ENCODE peak calls at places on chromosome 6, in five cellular contexts. One of them, this sample, is unnamed.

GRCh38 chr6:33075568-33076405 is at the start of gene HLA-DPB1:
- DNase-seq in brain microvascular endothelial cell: peak; percentile 65
- DNase-seq in stomach: no peak
- DNase-seq in fibroblast of lung: peak; percentile 32
- DNase-seq in transverse colon: no peak
- DNase-seq in this sample: peak; percentile 60

GRCh38 chr6:15608406-15608805 is 54.4 kb downstream of the DTNBP1 start:
- DNase-seq in brain microvascular endothelial cell: peak; percentile 67
- DNase-seq in stomach: no peak
- DNase-seq in fibroblast of lung: peak; percentile 74
- DNase-seq in transverse colon: no peak
- DNase-seq in this sample: peak; percentile 83

GRCh38 chr6:124738496-124738895 is 223.7 kb upstream of the RNF217 start:
- DNase-seq in brain microvascular endothelial cell: no peak
- DNase-seq in stomach: no peak
- DNase-seq in fibroblast of lung: peak; percentile 17
- DNase-seq in transverse colon: no peak
- DNase-seq in this sample: no peak

GRCh38 chr6:35240838-35241801 is 18.4 kb upstream of the ZNF76 start:
- DNase-seq in brain microvascular endothelial cell: peak; percentile 46
- DNase-seq in stomach: peak; percentile 82
- DNase-seq in fibroblast of lung: peak; percentile 19
- DNase-seq in transverse colon: peak; percentile 78
- DNase-seq in this sample: peak; percentile 63

GRCh38 chr6:1136856-1137255 is 175.0 kb upstream of the FOXQ1 start:
- DNase-seq in brain microvascular endothelial cell: no peak
- DNase-seq in stomach: no peak
- DNase-seq in fibroblast of lung: no peak
- DNase-seq in transverse colon: no peak
- DNase-seq in this sample: no peak

GRCh38 chr6:45586216-45587171 is 208.8 kb upstream of the SUPT3H start:
- DNase-seq in brain microvascular endothelial cell: no peak
- DNase-seq in stomach: no peak
- DNase-seq in fibroblast of lung: no peak
- DNase-seq in transverse colon: no peak
- DNase-seq in this sample: no peak

GRCh38 chr6:7216941-7217621 is 95.9 kb downstream of the SSR1 start:
- DNase-seq in brain microvascular endothelial cell: no peak
- DNase-seq in stomach: no peak
- DNase-seq in fibroblast of lung: peak; percentile 3
- DNase-seq in transverse colon: no peak
- DNase-seq in this sample: peak; percentile 15

GRCh38 chr6:12490376-12490903 is 200.3 kb downstream of the EDN1 start:
- DNase-seq in brain microvascular endothelial cell: no peak
- DNase-seq in stomach: no peak
- DNase-seq in fibroblast of lung: peak; percentile 34
- DNase-seq in transverse colon: no peak
- DNase-seq in this sample: peak; percentile 48

GRCh38 chr6:1336246-1336843 is 24.4 kb downstream of the FOXQ1 start:
- DNase-seq in brain microvascular endothelial cell: no peak
- DNase-seq in stomach: peak; percentile 76
- DNase-seq in fibroblast of lung: no peak
- DNase-seq in transverse colon: peak; percentile 69
- DNase-seq in this sample: no peak

GRCh38 chr6:134317471-134318131 is at the start of gene SGK1:
- DNase-seq in brain microvascular endothelial cell: peak; percentile 46
- DNase-seq in stomach: no peak
- DNase-seq in fibroblast of lung: peak; percentile 47
- DNase-seq in transverse colon: no peak
- DNase-seq in this sample: peak; percentile 72

GRCh38 chr6:47241742-47242482 is 67.8 kb downstream of the TNFRSF21 start:
- DNase-seq in brain microvascular endothelial cell: no peak
- DNase-seq in stomach: no peak
- DNase-seq in fibroblast of lung: no peak
- DNase-seq in transverse colon: no peak
- DNase-seq in this sample: peak; percentile 51

GRCh38 chr6:46549155-46549554 is 57.9 kb upstream of the RCAN2 start:
- DNase-seq in brain microvascular endothelial cell: no peak
- DNase-seq in stomach: no peak
- DNase-seq in fibroblast of lung: no peak
- DNase-seq in transverse colon: no peak
- DNase-seq in this sample: no peak

GRCh38 chr6:21935561-21936028 is 342.0 kb downstream of the SOX4 start:
- DNase-seq in brain microvascular endothelial cell: peak; percentile 50
- DNase-seq in stomach: peak; percentile 55
- DNase-seq in fibroblast of lung: peak; percentile 68
- DNase-seq in transverse colon: peak; percentile 32
- DNase-seq in this sample: peak; percentile 60

GRCh38 chr6:22954749-22955385 is 385.5 kb downstream of the HDGFL1 start:
- DNase-seq in brain microvascular endothelial cell: no peak
- DNase-seq in stomach: no peak
- DNase-seq in fibroblast of lung: peak; percentile 22
- DNase-seq in transverse colon: no peak
- DNase-seq in this sample: peak; percentile 14

GRCh38 chr6:70312165-70312564 is 9.3 kb upstream of the COL9A1 start:
- DNase-seq in brain microvascular endothelial cell: peak; percentile 77
- DNase-seq in stomach: no peak
- DNase-seq in fibroblast of lung: peak; percentile 96
- DNase-seq in transverse colon: no peak
- DNase-seq in this sample: peak; percentile 55

GRCh38 chr6:24445704-24446103 is 43.0 kb downstream of the MRS2 start:
- DNase-seq in brain microvascular endothelial cell: no peak
- DNase-seq in stomach: no peak
- DNase-seq in fibroblast of lung: no peak
- DNase-seq in transverse colon: no peak
- DNase-seq in this sample: no peak

GRCh38 chr6:35354361-35355135 is 12.2 kb downstream of the PPARD start:
- DNase-seq in brain microvascular endothelial cell: peak; percentile 40
- DNase-seq in stomach: no peak
- DNase-seq in fibroblast of lung: peak; percentile 46
- DNase-seq in transverse colon: no peak
- DNase-seq in this sample: no peak

GRCh38 chr6:111601875-111602274 is 3.8 kb downstream of the TRAF3IP2 start:
- DNase-seq in brain microvascular endothelial cell: no peak
- DNase-seq in stomach: peak; percentile 61
- DNase-seq in fibroblast of lung: peak; percentile 79
- DNase-seq in transverse colon: peak; percentile 40
- DNase-seq in this sample: peak; percentile 89

GRCh38 chr6:71414486-71414885 is 125.9 kb downstream of the OGFRL1 start:
- DNase-seq in brain microvascular endothelial cell: no peak
- DNase-seq in stomach: no peak
- DNase-seq in fibroblast of lung: no peak
- DNase-seq in transverse colon: no peak
- DNase-seq in this sample: no peak

GRCh38 chr6:11006060-11006459 is 38.0 kb downstream of the ELOVL2 start:
- DNase-seq in brain microvascular endothelial cell: peak; percentile 66
- DNase-seq in stomach: no peak
- DNase-seq in fibroblast of lung: no peak
- DNase-seq in transverse colon: no peak
- DNase-seq in this sample: no peak

GRCh38 chr6:4928426-4928825 is 75.4 kb downstream of the RPP40 start:
- DNase-seq in brain microvascular endothelial cell: peak; percentile 53
- DNase-seq in stomach: no peak
- DNase-seq in fibroblast of lung: peak; percentile 78
- DNase-seq in transverse colon: no peak
- DNase-seq in this sample: peak; percentile 37

GRCh38 chr6:132937466-132937906 is 123.1 kb downstream of the RPS12 start:
- DNase-seq in brain microvascular endothelial cell: peak; percentile 42
- DNase-seq in stomach: peak; percentile 64
- DNase-seq in fibroblast of lung: peak; percentile 33
- DNase-seq in transverse colon: peak; percentile 14
- DNase-seq in this sample: peak; percentile 45
- H3K4me3 ChIP-seq in brain microvascular endothelial cell: no peak overlapping the region
- H3K4me3 ChIP-seq in stomach: no peak overlapping the region
- H3K4me3 ChIP-seq in fibroblast of lung: no peak overlapping the region
- H3K4me3 ChIP-seq in transverse colon: no peak overlapping the region
- H3K4me3 ChIP-seq in this sample: no peak overlapping the region

GRCh38 chr6:28982476-28983266 is 22.4 kb downstream of the ZNF311 start:
- DNase-seq in brain microvascular endothelial cell: peak; percentile 71
- DNase-seq in stomach: no peak
- DNase-seq in fibroblast of lung: peak; percentile 68
- DNase-seq in transverse colon: no peak
- DNase-seq in this sample: peak; percentile 73
- TF ChIP-seq CTCF in brain microvascular endothelial cell: peak; percentile 54
- TF ChIP-seq CTCF in stomach: no peak
- TF ChIP-seq CTCF in fibroblast of lung: peak; percentile 14
- TF ChIP-seq CTCF in transverse colon: no peak
- TF ChIP-seq CTCF in this sample: peak; percentile 30

DNA sequence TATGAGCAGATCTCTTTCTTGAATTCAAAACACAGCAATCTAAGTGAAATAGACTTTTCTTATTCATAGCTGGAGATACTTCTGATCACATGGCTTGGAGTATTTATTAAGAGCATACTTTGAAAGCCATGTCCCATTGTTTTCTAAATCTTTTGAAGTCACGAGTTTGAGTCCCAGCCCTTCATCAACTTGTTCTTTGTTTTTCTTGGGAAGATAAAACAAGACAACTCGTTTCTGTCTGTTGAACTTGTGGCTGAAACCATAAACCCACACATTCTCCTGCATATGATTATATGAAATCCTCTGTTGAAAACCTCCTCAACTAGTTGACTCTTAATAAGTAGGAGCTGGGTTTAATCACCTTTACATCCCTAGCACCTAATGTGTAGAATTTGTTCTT is 3.3 kb downstream of the RNF144B start:
- DNase-seq in brain microvascular endothelial cell: no peak
- DNase-seq in stomach: no peak
- DNase-seq in fibroblast of lung: peak; percentile 44
- DNase-seq in transverse colon: no peak
- DNase-seq in this sample: no peak
- H3K4me3 ChIP-seq in brain microvascular endothelial cell: no peak overlapping the region
- H3K4me3 ChIP-seq in stomach: peak overlapping the region; percentile 63
- H3K4me3 ChIP-seq in fibroblast of lung: no peak overlapping the region
- H3K4me3 ChIP-seq in transverse colon: no peak overlapping the region
- H3K4me3 ChIP-seq in this sample: no peak overlapping the region

GRCh38 chr6:138528986-138529385 is 29.7 kb upstream of the NHSL1 start:
- DNase-seq in brain microvascular endothelial cell: no peak
- DNase-seq in stomach: no peak
- DNase-seq in fibroblast of lung: no peak
- DNase-seq in transverse colon: no peak
- DNase-seq in this sample: no peak

GRCh38 chr6:138529510-138529909 is 30.2 kb upstream of the NHSL1 start:
- DNase-seq in brain microvascular endothelial cell: no peak
- DNase-seq in stomach: no peak
- DNase-seq in fibroblast of lung: no peak
- DNase-seq in transverse colon: no peak
- DNase-seq in this sample: no peak

GRCh38 chr6:138528137-138528536 is 28.8 kb upstream of the NHSL1 start:
- DNase-seq in brain microvascular endothelial cell: no peak
- DNase-seq in stomach: no peak
- DNase-seq in fibroblast of lung: peak; percentile 48
- DNase-seq in transverse colon: no peak
- DNase-seq in this sample: no peak

GRCh38 chr6:138526822-138527235 is 27.5 kb upstream of the NHSL1 start:
- DNase-seq in brain microvascular endothelial cell: no peak
- DNase-seq in stomach: no peak
- DNase-seq in fibroblast of lung: peak; percentile 29
- DNase-seq in transverse colon: no peak
- DNase-seq in this sample: no peak

DNA sequence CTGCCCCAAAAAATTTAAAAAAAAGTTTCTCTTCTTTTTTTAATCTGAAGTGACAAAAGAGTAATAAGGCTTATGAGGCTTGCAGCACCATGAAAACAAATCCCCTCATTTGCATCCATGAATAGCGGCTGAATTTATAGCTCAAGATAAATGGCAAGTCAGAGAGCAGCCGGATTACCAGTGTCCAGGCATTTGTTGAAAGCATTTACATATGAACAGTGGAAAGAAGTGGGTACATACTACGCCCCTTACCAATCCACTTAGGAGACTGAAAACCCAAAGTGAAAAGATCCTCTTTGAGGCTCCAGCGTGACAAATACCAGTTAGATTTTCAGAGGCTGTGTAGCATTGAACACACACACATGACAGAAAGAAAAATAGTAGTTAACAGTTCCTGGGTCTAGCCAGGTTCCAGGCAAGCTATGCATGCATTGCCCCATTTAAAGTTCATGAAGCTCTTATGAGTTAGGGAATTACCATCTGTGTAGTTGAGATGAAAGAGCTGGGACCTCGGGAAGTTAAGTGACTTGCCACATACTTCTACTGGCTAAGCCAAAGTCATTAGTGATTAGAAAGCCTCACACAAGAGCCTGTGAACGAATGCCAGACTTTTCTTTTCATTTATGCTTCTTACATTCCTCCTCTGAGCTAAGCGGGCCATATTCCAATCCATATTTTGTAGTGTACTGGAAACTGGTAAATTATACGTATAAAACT is 28.2 kb upstream of the NHSL1 start:
- DNase-seq in brain microvascular endothelial cell: no peak
- DNase-seq in stomach: no peak
- DNase-seq in fibroblast of lung: peak; percentile 72
- DNase-seq in transverse colon: no peak
- DNase-seq in this sample: no peak
- TF ChIP-seq CTCF in brain microvascular endothelial cell: no peak
- TF ChIP-seq CTCF in stomach: no peak
- TF ChIP-seq CTCF in fibroblast of lung: no peak
- TF ChIP-seq CTCF in transverse colon: no peak
- TF ChIP-seq CTCF in this sample: no peak

DNA sequence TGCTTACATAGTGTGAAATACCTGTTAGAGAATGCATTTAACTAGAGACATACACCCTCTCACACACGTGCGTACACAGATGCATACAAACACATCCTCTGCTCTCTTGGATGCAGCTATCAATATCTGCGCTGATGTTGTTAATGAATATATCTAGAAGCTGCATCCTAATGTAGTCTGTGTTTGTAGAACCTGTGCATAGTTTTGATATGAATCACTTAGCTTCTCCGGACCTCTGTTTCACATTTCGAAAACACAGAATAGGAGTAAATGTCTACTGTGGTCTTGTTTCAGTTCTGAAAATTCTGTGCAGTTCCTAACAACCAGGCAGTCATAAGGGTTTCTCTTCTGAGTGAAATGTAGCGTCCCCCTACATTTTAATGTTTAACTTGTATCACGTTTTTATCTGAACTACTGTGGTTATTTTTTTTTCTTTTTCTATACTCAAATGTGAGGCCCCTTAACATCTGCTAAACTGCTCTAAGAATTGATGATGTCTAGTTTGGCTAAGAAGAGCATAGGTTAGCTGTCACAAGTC is 254.6 kb downstream of the TMEM242 start:
- DNase-seq in brain microvascular endothelial cell: no peak
- DNase-seq in stomach: no peak
- DNase-seq in fibroblast of lung: peak; percentile 61
- DNase-seq in transverse colon: no peak
- DNase-seq in this sample: no peak
- H3K4me3 ChIP-seq in brain microvascular endothelial cell: no peak overlapping the region
- H3K4me3 ChIP-seq in stomach: no peak overlapping the region
- H3K4me3 ChIP-seq in fibroblast of lung: no peak overlapping the region
- H3K4me3 ChIP-seq in transverse colon: no peak overlapping the region
- H3K4me3 ChIP-seq in this sample: no peak overlapping the region